ENCODE peak calls at places on chromosomes 5 and 9, in five cellular contexts. One of them, this sample, is unnamed.

GRCh38 chr5:95238560-95239325 is 46.2 kb downstream of the MCTP1 start:
- DNase-seq in K562: peak; percentile 10
- DNase-seq in HCT116: no peak
- DNase-seq in HepG2: no peak
- DNase-seq in GM12878: no peak
- DNase-seq in this sample: no peak

GRCh38 chr5:158390556-158390955 is 531.6 kb upstream of the CLINT1 start:
- DNase-seq in K562: no peak
- DNase-seq in HCT116: no peak
- DNase-seq in HepG2: no peak
- DNase-seq in GM12878: no peak
- DNase-seq in this sample: no peak

GRCh38 chr5:72559866-72560766 is 52.9 kb upstream of the ZNF366 start:
- DNase-seq in K562: no peak
- DNase-seq in HCT116: no peak
- DNase-seq in HepG2: no peak
- DNase-seq in GM12878: no peak
- DNase-seq in this sample: no peak

GRCh38 chr5:106171132-106171531 is 1499.6 kb downstream of the EFNA5 start:
- DNase-seq in K562: no peak
- DNase-seq in HCT116: no peak
- DNase-seq in HepG2: no peak
- DNase-seq in GM12878: no peak
- DNase-seq in this sample: no peak

GRCh38 chr9:116190997-116191396 is 37.4 kb downstream of the PAPPA start:
- DNase-seq in K562: no peak
- DNase-seq in HCT116: no peak
- DNase-seq in HepG2: no peak
- DNase-seq in GM12878: no peak
- DNase-seq in this sample: no peak

GRCh38 chr5:170501931-170502330 is 1.9 kb upstream of the KCNIP1 start:
- DNase-seq in K562: no peak
- DNase-seq in HCT116: no peak
- DNase-seq in HepG2: no peak
- DNase-seq in GM12878: no peak
- DNase-seq in this sample: no peak

GRCh38 chr9:94650924-94651323 is 11.6 kb upstream of the FBP1 start:
- DNase-seq in K562: no peak
- DNase-seq in HCT116: no peak
- DNase-seq in HepG2: no peak
- DNase-seq in GM12878: no peak
- DNase-seq in this sample: no peak

GRCh38 chr5:50666261-50667078 is at the start of gene PARP8:
- DNase-seq in K562: no peak
- DNase-seq in HCT116: no peak
- DNase-seq in HepG2: no peak
- DNase-seq in GM12878: no peak
- DNase-seq in this sample: peak; percentile 83

GRCh38 chr5:1140188-1140817 is 28.4 kb upstream of the SLC12A7 start:
- DNase-seq in K562: peak; percentile 93
- DNase-seq in HCT116: peak; percentile 34
- DNase-seq in HepG2: peak; percentile 54
- DNase-seq in GM12878: no peak
- DNase-seq in this sample: peak; percentile 87

GRCh38 chr5:74542477-74542876 is 98.1 kb downstream of the ENC1 start:
- DNase-seq in K562: no peak
- DNase-seq in HCT116: no peak
- DNase-seq in HepG2: no peak
- DNase-seq in GM12878: no peak
- DNase-seq in this sample: no peak

GRCh38 chr9:89466451-89467277 is 31.2 kb downstream of the SEMA4D start:
- DNase-seq in K562: no peak
- DNase-seq in HCT116: no peak
- DNase-seq in HepG2: no peak
- DNase-seq in GM12878: peak; percentile 83
- DNase-seq in this sample: no peak

GRCh38 chr9:68919666-68920065 is 94.2 kb downstream of the PRKACG start:
- DNase-seq in K562: no peak
- DNase-seq in HCT116: no peak
- DNase-seq in HepG2: no peak
- DNase-seq in GM12878: no peak
- DNase-seq in this sample: no peak

GRCh38 chr9:14356376-14356775 is 42.4 kb upstream of the NFIB start:
- DNase-seq in K562: no peak
- DNase-seq in HCT116: no peak
- DNase-seq in HepG2: no peak
- DNase-seq in GM12878: no peak
- DNase-seq in this sample: peak; percentile 30

GRCh38 chr9:14353222-14354056 is 39.5 kb upstream of the NFIB start:
- DNase-seq in K562: peak; percentile 67
- DNase-seq in HCT116: peak; percentile 50
- DNase-seq in HepG2: peak; percentile 51
- DNase-seq in GM12878: no peak
- DNase-seq in this sample: peak; percentile 91

GRCh38 chr9:14362175-14362574 is 48.2 kb upstream of the NFIB start:
- DNase-seq in K562: no peak
- DNase-seq in HCT116: no peak
- DNase-seq in HepG2: no peak
- DNase-seq in GM12878: no peak
- DNase-seq in this sample: no peak

GRCh38 chr9:14361074-14361473 is 47.1 kb upstream of the NFIB start:
- DNase-seq in K562: no peak
- DNase-seq in HCT116: no peak
- DNase-seq in HepG2: no peak
- DNase-seq in GM12878: no peak
- DNase-seq in this sample: no peak

DNA sequence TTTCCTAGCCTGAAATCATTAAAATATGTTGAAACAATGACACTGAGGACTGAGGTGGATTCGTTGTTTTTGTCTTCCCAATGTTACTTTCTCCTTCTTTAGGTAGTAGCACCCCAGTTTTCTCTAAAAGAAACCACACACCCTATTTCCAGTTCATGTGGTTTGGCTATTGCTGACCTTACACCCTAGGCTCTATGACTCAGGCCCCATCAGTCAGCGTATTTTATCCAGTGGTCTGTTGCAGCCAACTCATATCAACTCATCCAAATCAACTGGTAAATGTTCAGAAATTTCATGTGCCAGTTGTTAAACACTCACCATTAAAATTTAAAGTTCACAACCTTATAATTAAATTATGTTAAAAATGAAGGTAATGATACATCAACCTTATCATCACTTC is 44.6 kb upstream of the NFIB start:
- DNase-seq in K562: peak; percentile 15
- DNase-seq in HCT116: no peak
- DNase-seq in HepG2: no peak
- DNase-seq in GM12878: no peak
- DNase-seq in this sample: no peak
- TF ChIP-seq ZBTB33 in K562: no peak
- TF ChIP-seq ZBTB33 in HCT116: no peak
- TF ChIP-seq ZBTB33 in HepG2: no peak
- TF ChIP-seq ZBTB33 in GM12878: no peak
- TF ChIP-seq ZBTB33 in this sample: no peak

GRCh38 chr9:26053954-26054353 is 375.7 kb upstream of the TUSC1 start:
- DNase-seq in K562: no peak
- DNase-seq in HCT116: no peak
- DNase-seq in HepG2: no peak
- DNase-seq in GM12878: no peak
- DNase-seq in this sample: no peak
- TF ChIP-seq ZBTB33 in K562: no peak
- TF ChIP-seq ZBTB33 in HCT116: no peak
- TF ChIP-seq ZBTB33 in HepG2: no peak
- TF ChIP-seq ZBTB33 in GM12878: no peak
- TF ChIP-seq ZBTB33 in this sample: no peak

GRCh38 chr5:125699860-125700259 is 723.3 kb upstream of the GRAMD2B start:
- DNase-seq in K562: no peak
- DNase-seq in HCT116: no peak
- DNase-seq in HepG2: no peak
- DNase-seq in GM12878: no peak
- DNase-seq in this sample: no peak
- TF ChIP-seq ZBTB33 in K562: no peak
- TF ChIP-seq ZBTB33 in HCT116: no peak
- TF ChIP-seq ZBTB33 in HepG2: no peak
- TF ChIP-seq ZBTB33 in GM12878: no peak
- TF ChIP-seq ZBTB33 in this sample: no peak

DNA sequence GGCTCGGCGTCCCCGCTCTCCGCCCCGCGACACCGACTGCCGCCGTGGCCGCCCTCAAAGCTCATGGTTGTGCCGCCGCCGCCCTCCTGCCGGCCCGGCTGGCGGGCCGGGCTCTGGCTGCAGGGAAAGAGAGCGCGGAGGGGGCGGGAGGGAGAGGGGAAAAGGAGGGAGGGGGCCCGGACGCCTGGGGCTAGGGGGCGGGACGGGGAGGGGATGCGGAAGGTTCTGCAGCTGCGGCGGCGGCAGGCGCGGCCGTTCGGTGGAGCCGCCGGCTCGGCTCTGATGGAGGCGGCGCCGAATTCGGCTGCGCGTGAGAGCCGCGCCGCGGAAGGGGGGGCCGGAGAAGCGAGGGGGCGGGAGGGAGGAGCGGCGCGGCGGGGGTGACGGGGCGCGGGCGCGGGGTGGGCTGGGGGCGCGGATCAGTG is at the start of gene MARCHF11:
- DNase-seq in K562: no peak
- DNase-seq in HCT116: no peak
- DNase-seq in HepG2: no peak
- DNase-seq in GM12878: no peak
- DNase-seq in this sample: peak; percentile 92
- TF ChIP-seq ZBTB33 in K562: no peak
- TF ChIP-seq ZBTB33 in HCT116: no peak
- TF ChIP-seq ZBTB33 in HepG2: no peak
- TF ChIP-seq ZBTB33 in GM12878: no peak
- TF ChIP-seq ZBTB33 in this sample: no peak

DNA sequence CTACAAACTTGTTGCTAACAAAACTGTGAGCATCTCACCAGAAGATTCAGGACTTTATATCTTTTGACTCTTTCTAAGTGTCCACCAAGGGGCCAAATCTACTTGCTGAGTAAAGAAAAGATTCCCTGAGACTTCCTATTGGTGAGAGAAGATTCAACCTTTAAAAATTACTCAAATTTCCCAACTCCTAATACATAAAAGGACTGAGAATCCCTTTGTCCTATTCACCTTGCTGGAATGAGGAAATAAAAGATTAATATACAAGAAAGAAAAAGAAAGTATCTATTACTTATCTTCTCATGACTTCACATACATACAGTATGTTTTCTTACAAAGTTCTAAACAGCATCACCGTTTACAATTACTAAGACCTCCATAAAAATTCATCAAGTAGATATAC is 47.9 kb upstream of the MYOT start:
- DNase-seq in K562: no peak
- DNase-seq in HCT116: no peak
- DNase-seq in HepG2: no peak
- DNase-seq in GM12878: no peak
- DNase-seq in this sample: no peak
- TF ChIP-seq ZBTB33 in K562: no peak
- TF ChIP-seq ZBTB33 in HCT116: no peak
- TF ChIP-seq ZBTB33 in HepG2: no peak
- TF ChIP-seq ZBTB33 in GM12878: no peak
- TF ChIP-seq ZBTB33 in this sample: no peak

GRCh38 chr9:96126321-96126881 is 175.6 kb downstream of the HSD17B3 start:
- DNase-seq in K562: no peak
- DNase-seq in HCT116: no peak
- DNase-seq in HepG2: no peak
- DNase-seq in GM12878: no peak
- DNase-seq in this sample: no peak
- TF ChIP-seq ZBTB33 in K562: no peak
- TF ChIP-seq ZBTB33 in HCT116: no peak
- TF ChIP-seq ZBTB33 in HepG2: no peak
- TF ChIP-seq ZBTB33 in GM12878: no peak
- TF ChIP-seq ZBTB33 in this sample: no peak